ENCODE peak calls at places on chromosome 12, in six cellular contexts. One of them, this sample, is unnamed.

GRCh38 chr12:51784688-51785087 is 63.8 kb downstream of the FIGNL2 start:
- DNase-seq in Panc1: no peak
- DNase-seq in NCI-H1105: no peak
- DNase-seq in anterior cingulate cortex: no peak
- DNase-seq in dermis microvascular lymphatic vessel endothelial cell: no peak
- DNase-seq in T follicular helper cell: no peak
- DNase-seq in this sample: no peak

GRCh38 chr12:25830456-25830855 is 128.0 kb upstream of the RASSF8 start:
- DNase-seq in Panc1: no peak
- DNase-seq in NCI-H1105: no peak
- DNase-seq in anterior cingulate cortex: no peak
- DNase-seq in dermis microvascular lymphatic vessel endothelial cell: no peak
- DNase-seq in T follicular helper cell: no peak
- DNase-seq in this sample: no peak

GRCh38 chr12:104177663-104178501 is 37.7 kb upstream of the TXNRD1 start:
- DNase-seq in Panc1: no peak
- DNase-seq in NCI-H1105: no peak
- DNase-seq in anterior cingulate cortex: no peak
- DNase-seq in dermis microvascular lymphatic vessel endothelial cell: peak; percentile 78
- DNase-seq in T follicular helper cell: no peak
- DNase-seq in this sample: no peak

GRCh38 chr12:52650520-52651081 is 1.4 kb downstream of the KRT2 start:
- DNase-seq in Panc1: no peak
- DNase-seq in NCI-H1105: no peak
- DNase-seq in anterior cingulate cortex: no peak
- DNase-seq in dermis microvascular lymphatic vessel endothelial cell: peak; percentile 14
- DNase-seq in T follicular helper cell: no peak
- DNase-seq in this sample: no peak

GRCh38 chr12:109020136-109020535 is 732 bp downstream of the SVOP start:
- DNase-seq in Panc1: no peak
- DNase-seq in NCI-H1105: no peak
- DNase-seq in anterior cingulate cortex: no peak
- DNase-seq in dermis microvascular lymphatic vessel endothelial cell: no peak
- DNase-seq in T follicular helper cell: no peak
- DNase-seq in this sample: no peak

GRCh38 chr12:129701536-129702165 is 202.2 kb downstream of the TMEM132D start:
- DNase-seq in Panc1: no peak
- DNase-seq in NCI-H1105: peak; percentile 4
- DNase-seq in anterior cingulate cortex: no peak
- DNase-seq in dermis microvascular lymphatic vessel endothelial cell: no peak
- DNase-seq in T follicular helper cell: no peak
- DNase-seq in this sample: no peak

GRCh38 chr12:120012067-120012621 is 23.1 kb downstream of the BICDL1 start:
- DNase-seq in Panc1: no peak
- DNase-seq in NCI-H1105: no peak
- DNase-seq in anterior cingulate cortex: no peak
- DNase-seq in dermis microvascular lymphatic vessel endothelial cell: peak; percentile 35
- DNase-seq in T follicular helper cell: peak; percentile 80
- DNase-seq in this sample: peak; percentile 86

GRCh38 chr12:112102127-112102526 is 6.5 kb downstream of the NAA25 start:
- DNase-seq in Panc1: no peak
- DNase-seq in NCI-H1105: no peak
- DNase-seq in anterior cingulate cortex: no peak
- DNase-seq in dermis microvascular lymphatic vessel endothelial cell: no peak
- DNase-seq in T follicular helper cell: no peak
- DNase-seq in this sample: no peak

GRCh38 chr12:43758247-43758727 is 303 bp downstream of the PUS7L start:
- DNase-seq in Panc1: no peak
- DNase-seq in NCI-H1105: peak; percentile 50
- DNase-seq in anterior cingulate cortex: no peak
- DNase-seq in dermis microvascular lymphatic vessel endothelial cell: peak; percentile 49
- DNase-seq in T follicular helper cell: no peak
- DNase-seq in this sample: no peak

GRCh38 chr12:107557026-107557425 is 128.6 kb upstream of the PWP1 start:
- DNase-seq in Panc1: no peak
- DNase-seq in NCI-H1105: no peak
- DNase-seq in anterior cingulate cortex: no peak
- DNase-seq in dermis microvascular lymphatic vessel endothelial cell: no peak
- DNase-seq in T follicular helper cell: no peak
- DNase-seq in this sample: no peak

GRCh38 chr12:57568838-57569237 is 19.0 kb downstream of the KIF5A start:
- DNase-seq in Panc1: no peak
- DNase-seq in NCI-H1105: no peak
- DNase-seq in anterior cingulate cortex: no peak
- DNase-seq in dermis microvascular lymphatic vessel endothelial cell: no peak
- DNase-seq in T follicular helper cell: no peak
- DNase-seq in this sample: no peak